ENCODE peak calls at places on chromosomes 4 and X, in four cellular contexts. E, G, B and M are unnamed samples.
A peak's percentile ranks its signal among the peaks of the same experiment; 100 is the strongest.

GRCh38 chr4:6360385-6360784 is 90.7 kb downstream of the WFS1 start:
- DNase-seq in E (no peak), G (peak; percentile 91), B (no peak), M (peak; percentile 72)

GRCh38 chr4:40553995-40554394 is 75.7 kb downstream of the RBM47 start:
- DNase-seq in E (no peak), G (no peak), B (no peak), M (no peak)

GRCh38 chr4:176538217-176538925 is 218.6 kb downstream of the SPCS3 start:
- DNase-seq in E (no peak), G (no peak), B (no peak), M (no peak)

GRCh38 chr4:102390438-102390837 is 45.2 kb upstream of the SLC39A8 start:
- DNase-seq in E (no peak), G (no peak), B (no peak), M (no peak)

GRCh38 chr4:8910822-8911310 is 39.2 kb upstream of the HMX1 start:
- DNase-seq in E (no peak), G (no peak), B (no peak), M (no peak)

GRCh38 chr4:88765729-88766128 is 68.1 kb upstream of the NAP1L5 start:
- DNase-seq in E (no peak), G (no peak), B (no peak), M (no peak)

GRCh38 chr4:12633058-12633651 is 851.0 kb downstream of the RAB28 start:
- DNase-seq in E (peak; percentile 43), G (peak; percentile 83), B (peak; percentile 58), M (peak; percentile 53)

GRCh38 chrX:131812847-131813825 is 210.0 kb upstream of the STK26 start:
- DNase-seq in E (peak; percentile 64), G (no peak), B (peak; percentile 32), M (no peak)

GRCh38 chrX:129654652-129655546 is at the start of gene APLN:
- DNase-seq in E (no peak), G (peak; percentile 50), B (no peak), M (peak; percentile 34)

GRCh38 chr4:55925235-55925634 is 23.5 kb upstream of the CEP135 start:
- DNase-seq in E (no peak), G (no peak), B (no peak), M (no peak)

GRCh38 chr4:1807258-1807777 is 14.2 kb downstream of the FGFR3 start:
- DNase-seq in E (no peak), G (no peak), B (no peak), M (no peak)

GRCh38 chrX:103254171-103254824 is 657 bp downstream of the TCEAL8 start:
- DNase-seq in E (no peak), G (peak; percentile 75), B (no peak), M (peak; percentile 48)

GRCh38 chr4:118281611-118282442 is 71.0 kb downstream of the PRSS12 start:
- DNase-seq in E (no peak), G (peak; percentile 62), B (no peak), M (no peak)

GRCh38 chrX:71098302-71098701 is 2.7 kb downstream of the FOXO4 start:
- DNase-seq in E (peak; percentile 69), G (peak; percentile 5), B (peak; percentile 39), M (no peak)

GRCh38 chrX:66074920-66075879 is 35.3 kb upstream of the VSIG4 start:
- DNase-seq in E (peak; percentile 2), G (no peak), B (no peak), M (no peak)

GRCh38 chr4:99710681-99711345 is 53.2 kb upstream of the C4orf54 start:
- DNase-seq in E (no peak), G (no peak), B (no peak), M (no peak)

GRCh38 chrX:15321447-15321846 is 6.0 kb upstream of the ASB11 start:
- DNase-seq in E (no peak), G (no peak), B (no peak), M (no peak)

GRCh38 chr4:14284578-14284977 is 657.1 kb upstream of the BOD1L1 start:
- DNase-seq in E (no peak), G (no peak), B (no peak), M (no peak)

GRCh38 chr4:168893205-168893604 is 116.8 kb downstream of the CBR4 start:
- DNase-seq in E (no peak), G (no peak), B (no peak), M (no peak)

GRCh38 chr4:88690355-88690754 is 7.3 kb downstream of the NAP1L5 start:
- DNase-seq in E (no peak), G (no peak), B (no peak), M (no peak)